ENCODE peak calls at places on chromosomes 12 and 14, in five cellular contexts. One of them, this sample, is unnamed.

GRCh38 chr12:1916396-1917171 is 1.9 kb downstream of the CACNA2D4 start:
- DNase-seq in H9: peak; percentile 26
- DNase-seq in A172: no peak
- DNase-seq in caudate nucleus: no peak
- DNase-seq in DMS153: no peak
- DNase-seq in this sample: peak; percentile 63

GRCh38 chr12:94560416-94561221 is 89.7 kb downstream of the TMCC3 start:
- DNase-seq in H9: peak; percentile 95
- DNase-seq in A172: peak; percentile 82
- DNase-seq in caudate nucleus: peak; percentile 56
- DNase-seq in DMS153: no peak
- DNase-seq in this sample: no peak

GRCh38 chr14:68790656-68791077 is 2.2 kb downstream of the ZFP36L1 start:
- DNase-seq in H9: no peak
- DNase-seq in A172: peak; percentile 14
- DNase-seq in caudate nucleus: no peak
- DNase-seq in DMS153: no peak
- DNase-seq in this sample: peak; percentile 53

GRCh38 chr12:75556306-75556899 is 45.0 kb upstream of the KRR1 start:
- DNase-seq in H9: no peak
- DNase-seq in A172: no peak
- DNase-seq in caudate nucleus: no peak
- DNase-seq in DMS153: no peak
- DNase-seq in this sample: no peak

GRCh38 chr12:131643581-131644452 is 67.1 kb upstream of the SFSWAP start:
- DNase-seq in H9: peak; percentile 29
- DNase-seq in A172: no peak
- DNase-seq in caudate nucleus: no peak
- DNase-seq in DMS153: no peak
- DNase-seq in this sample: no peak

GRCh38 chr12:127272864-127273263 is 994.1 kb upstream of the TMEM132C start:
- DNase-seq in H9: no peak
- DNase-seq in A172: peak; percentile 76
- DNase-seq in caudate nucleus: no peak
- DNase-seq in DMS153: no peak
- DNase-seq in this sample: no peak

GRCh38 chr12:132444957-132445883 is 44.7 kb upstream of the FBRSL1 start:
- DNase-seq in H9: peak; percentile 62
- DNase-seq in A172: no peak
- DNase-seq in caudate nucleus: no peak
- DNase-seq in DMS153: no peak
- DNase-seq in this sample: no peak

GRCh38 chr14:35385042-35385839 is 19.3 kb downstream of the NFKBIA start:
- DNase-seq in H9: no peak
- DNase-seq in A172: peak; percentile 78
- DNase-seq in caudate nucleus: peak; percentile 64
- DNase-seq in DMS153: peak; percentile 78
- DNase-seq in this sample: peak; percentile 88

GRCh38 chr14:89184952-89185351 is 232.1 kb downstream of the FOXN3 start:
- DNase-seq in H9: no peak
- DNase-seq in A172: no peak
- DNase-seq in caudate nucleus: peak; percentile 37
- DNase-seq in DMS153: no peak
- DNase-seq in this sample: no peak

GRCh38 chr14:78143489-78144145 is 26.6 kb upstream of the NRXN3 start:
- DNase-seq in H9: no peak
- DNase-seq in A172: peak; percentile 60
- DNase-seq in caudate nucleus: no peak
- DNase-seq in DMS153: no peak
- DNase-seq in this sample: no peak

GRCh38 chr12:65741662-65742480 is 82.4 kb upstream of the HMGA2 start:
- DNase-seq in H9: peak; percentile 87
- DNase-seq in A172: no peak
- DNase-seq in caudate nucleus: peak; percentile 22
- DNase-seq in DMS153: no peak
- DNase-seq in this sample: no peak

GRCh38 chr14:106024983-106025604 is 498.7 kb downstream of the TMEM121 start:
- DNase-seq in H9: no peak
- DNase-seq in A172: no peak
- DNase-seq in caudate nucleus: no peak
- DNase-seq in DMS153: no peak
- DNase-seq in this sample: no peak

GRCh38 chr12:113396200-113396599 is 7.5 kb downstream of the SDS start:
- DNase-seq in H9: no peak
- DNase-seq in A172: no peak
- DNase-seq in caudate nucleus: no peak
- DNase-seq in DMS153: no peak
- DNase-seq in this sample: no peak

GRCh38 chr12:100169345-100169744 is 26.7 kb upstream of the BLTP3B start:
- DNase-seq in H9: no peak
- DNase-seq in A172: no peak
- DNase-seq in caudate nucleus: no peak
- DNase-seq in DMS153: no peak
- DNase-seq in this sample: no peak

GRCh38 chr14:26323781-26324363 is 274.0 kb downstream of the NOVA1 start:
- DNase-seq in H9: no peak
- DNase-seq in A172: no peak
- DNase-seq in caudate nucleus: no peak
- DNase-seq in DMS153: peak; percentile 25
- DNase-seq in this sample: no peak

GRCh38 chr12:75270157-75270556 is 60.0 kb downstream of the CAPS2 start:
- DNase-seq in H9: no peak
- DNase-seq in A172: no peak
- DNase-seq in caudate nucleus: no peak
- DNase-seq in DMS153: no peak
- DNase-seq in this sample: no peak